ENCODE peak calls at places on chromosomes 12 and 14, in nine cellular contexts. I is fibroblast of villous mesenchyme, G is ovary, D is natural killer cell, K is transverse colon, L is cardiac muscle cell, A is AG04450, R is H9, P is HCT116. F is an unnamed sample.

GRCh38 chr14:51454351-51454750 is 197.4 kb upstream of the FRMD6 start:
- DNase-seq in D (no peak), A (no peak), P (no peak), G (no peak), I (no peak), K (no peak), R (no peak), L (no peak), F (no peak)

GRCh38 chr12:18970603-18971002 is 158.9 kb upstream of the PLEKHA5 start:
- DNase-seq in I (no peak), L (no peak), R (peak), D (no peak), K (no peak), G (no peak), P (no peak), A (no peak), F (no peak)

GRCh38 chr12:12979731-12980259 is 20.3 kb downstream of the HEBP1 start:
- DNase-seq in P (no peak), K (no peak), I (peak), R (no peak), D (no peak), L (no peak), A (peak), G (peak), F (no peak)

GRCh38 chr12:75489613-75490210 is 9.2 kb downstream of the GLIPR1 start:
- DNase-seq in L (no peak), I (no peak), P (peak), D (no peak), G (no peak), K (no peak), R (no peak), A (no peak), F (no peak)

GRCh38 chr12:46266382-46266791 is 2.5 kb downstream of the SLC38A1 start:
- DNase-seq in P (no peak), G (no peak), K (peak), L (no peak), R (no peak), A (no peak), D (no peak), I (peak), F (no peak)

GRCh38 chr12:51118706-51119105 is 35.3 kb upstream of the CSRNP2 start:
- DNase-seq in A (peak), R (no peak), K (no peak), I (no peak), D (no peak), L (no peak), G (no peak), P (peak), F (no peak)

GRCh38 chr14:74698471-74698870 is 14.4 kb downstream of the AREL1 start:
- DNase-seq in I (no peak), K (no peak), G (no peak), A (no peak), P (no peak), L (no peak), R (no peak), D (no peak), F (no peak)

GRCh38 chr12:25839470-25839869 is 119.0 kb upstream of the RASSF8 start:
- DNase-seq in L (no peak), P (no peak), A (no peak), D (no peak), G (no peak), R (no peak), I (peak), K (no peak), F (no peak)

GRCh38 chr12:50690923-50691322 is 73.0 kb upstream of the ATF1 start:
- DNase-seq in R (no peak), G (peak), I (peak), D (no peak), P (no peak), A (no peak), L (no peak), K (no peak), F (no peak)

GRCh38 chr14:72254202-72254939 is 322.1 kb downstream of the RGS6 start:
- DNase-seq in P (no peak), G (no peak), R (no peak), K (no peak), A (no peak), I (no peak), D (no peak), L (no peak), F (no peak)

GRCh38 chr14:50778757-50779483 is 52.0 kb downstream of the NIN start:
- DNase-seq in R (no peak), D (no peak), A (no peak), I (no peak), L (no peak), G (no peak), P (no peak), K (no peak), F (no peak)

GRCh38 chr12:20513189-20513588 is 144.9 kb downstream of the PDE3A start:
- DNase-seq in K (no peak), A (no peak), P (no peak), L (no peak), D (no peak), I (peak), R (no peak), G (no peak), F (no peak)

GRCh38 chr12:80187660-80188090 is 88.3 kb downstream of the OTOGL start:
- DNase-seq in G (no peak), D (no peak), A (no peak), R (no peak), L (peak), P (no peak), K (no peak), I (peak), F (no peak)

GRCh38 chr14:100282766-100283419 is 23.4 kb downstream of the SLC25A29 start:
- DNase-seq in I (no peak), G (no peak), A (no peak), L (peak), R (no peak), K (peak), P (no peak), D (no peak), F (no peak)

GRCh38 chr14:32077081-32078029 is at the start of gene ARHGAP5:
- DNase-seq in L (peak), P (no peak), K (peak), R (peak), D (peak), G (peak), A (no peak), I (peak), F (peak)

GRCh38 chr12:131830335-131831020 is 2.3 kb downstream of the MMP17 start:
- DNase-seq in P (peak), I (peak), G (peak), D (no peak), R (peak), A (peak), L (peak), K (peak), F (peak)
- TF ChIP-seq CTCF in P (peak), I (peak), G (peak), D (peak), R (peak), A (peak), L (peak), K (no peak), F (peak)

DNA sequence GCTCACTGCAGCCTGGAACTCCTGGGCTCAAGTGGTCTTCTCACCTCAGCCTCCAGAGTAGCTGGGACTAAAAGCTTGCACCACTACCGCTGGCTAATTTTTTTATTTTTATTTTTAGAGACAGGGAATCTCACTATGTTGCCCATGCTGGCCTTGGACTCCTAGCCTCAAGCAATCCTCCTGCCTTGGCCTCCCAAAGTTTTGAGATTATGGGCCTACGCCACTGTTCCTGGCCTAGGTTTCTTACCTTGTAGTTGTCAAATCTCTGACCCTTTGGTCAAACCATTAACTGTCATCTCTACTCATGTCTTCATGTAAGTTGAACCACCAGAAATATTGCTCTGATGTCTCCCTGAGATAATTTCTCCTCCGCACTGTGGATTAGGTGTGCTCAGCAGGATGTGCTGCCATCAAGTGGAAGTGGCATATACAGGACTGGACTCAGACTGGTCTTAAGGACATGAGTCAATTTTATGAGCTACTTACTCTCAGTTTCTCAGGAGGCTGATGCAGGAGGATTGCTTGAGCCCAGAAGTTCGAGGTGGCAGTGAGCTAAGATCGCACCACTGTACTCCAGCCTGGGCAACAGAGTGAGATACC is 28.5 kb downstream of the ACTR6 start:
- DNase-seq in G (no peak), A (no peak), L (no peak), R (no peak), K (no peak), I (peak), D (no peak), P (peak), F (no peak)
- TF ChIP-seq CTCF in G (no peak), A (no peak), L (no peak), R (no peak), K (no peak), I (peak), D (no peak), P (peak), F (no peak)

GRCh38 chr14:21614245-21614644 is 20.5 kb downstream of the OR10G2 start:
- DNase-seq in A (no peak), D (no peak), L (no peak), I (no peak), R (no peak), G (no peak), P (no peak), K (no peak), F (no peak)

GRCh38 chr14:21617614-21618013 is 17.1 kb downstream of the OR10G2 start:
- DNase-seq in I (no peak), R (peak), L (no peak), D (no peak), A (no peak), P (no peak), K (no peak), G (no peak), F (no peak)

GRCh38 chr14:21612324-21612723 is 22.4 kb downstream of the OR10G2 start:
- DNase-seq in P (no peak), L (no peak), D (no peak), I (no peak), R (no peak), G (no peak), K (no peak), A (no peak), F (no peak)
- TF ChIP-seq CTCF in P (no peak), L (no peak), D (no peak), I (no peak), R (peak), G (no peak), K (no peak), A (no peak), F (no peak)

DNA sequence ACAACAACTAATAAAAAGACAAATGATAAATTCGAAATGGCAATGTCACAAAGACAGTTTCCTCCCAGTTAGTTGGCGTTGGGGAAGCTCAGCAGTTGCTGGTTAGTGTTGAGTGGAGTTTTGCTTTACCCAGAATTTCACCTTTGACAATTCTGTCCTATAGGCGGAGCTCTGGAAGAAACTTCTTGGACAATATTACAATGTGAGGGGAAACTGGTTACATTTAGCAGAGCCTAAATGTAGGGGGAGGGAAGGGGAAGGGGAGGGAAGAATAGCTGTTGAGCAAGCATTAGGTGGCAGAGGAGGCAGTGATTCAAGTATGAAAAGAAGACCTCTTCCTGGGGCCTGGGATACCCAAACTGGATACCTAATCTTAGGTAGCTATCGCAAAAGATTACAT is 51.4 kb downstream of the BDKRB1 start:
- DNase-seq in I (no peak), R (no peak), G (no peak), P (no peak), D (no peak), A (no peak), L (peak), K (no peak), F (no peak)
- TF ChIP-seq CTCF in I (no peak), R (peak), G (no peak), P (no peak), D (no peak), A (no peak), L (no peak), K (no peak), F (no peak)

DNA sequence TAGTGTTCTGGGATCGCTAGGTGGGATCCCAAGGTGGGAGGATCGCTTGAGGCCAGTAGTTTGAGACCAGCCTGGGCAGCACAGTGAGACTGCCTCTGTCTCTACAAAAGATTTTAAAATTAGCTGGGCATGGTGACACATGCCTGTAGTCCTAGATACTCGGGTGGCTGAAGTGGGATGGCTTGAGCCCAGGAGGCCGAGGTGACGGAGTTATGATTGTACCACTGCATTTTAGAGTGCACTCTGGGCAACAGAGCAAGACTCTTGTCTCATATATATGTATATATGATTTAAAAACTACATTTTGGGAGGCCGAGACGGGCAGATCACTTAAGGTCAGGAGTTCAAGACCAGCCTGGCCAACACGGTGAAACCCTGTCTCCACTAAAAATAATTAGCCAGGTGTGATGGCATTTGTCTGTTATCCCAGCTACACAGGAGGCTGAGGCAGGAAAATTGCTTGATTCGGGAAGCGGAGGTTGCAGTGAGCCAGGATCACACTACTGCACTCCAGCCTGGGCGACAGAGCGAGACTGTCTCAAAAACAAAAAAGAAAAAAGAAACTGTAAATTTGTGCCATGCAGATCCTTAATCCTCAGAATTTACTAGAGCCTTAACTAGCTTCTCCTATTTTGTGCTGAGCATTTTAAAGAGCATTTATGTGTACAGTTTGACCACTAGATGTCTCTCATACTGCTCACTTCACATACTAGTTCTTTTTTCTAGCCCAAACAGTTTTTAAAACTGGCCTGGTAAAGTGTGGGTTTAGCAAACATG is 114.8 kb downstream of the MON2 start:
- DNase-seq in A (peak), K (no peak), P (peak), D (no peak), G (no peak), L (peak), R (no peak), I (peak), F (no peak)
- TF ChIP-seq CTCF in A (peak), K (peak), P (peak), D (peak), G (peak), L (peak), R (peak), I (peak), F (peak)

GRCh38 chr14:87046960-87047359 is 946.0 kb downstream of the GALC start:
- DNase-seq in A (no peak), P (no peak), L (no peak), G (no peak), K (no peak), I (no peak), R (no peak), D (no peak), F (no peak)

GRCh38 chr14:87045956-87046355 is 947.0 kb downstream of the GALC start:
- DNase-seq in G (no peak), P (no peak), L (no peak), R (no peak), K (no peak), A (no peak), D (no peak), I (no peak), F (no peak)

GRCh38 chr14:87052646-87053225 is 940.2 kb downstream of the GALC start:
- DNase-seq in A (no peak), I (no peak), L (no peak), R (no peak), G (no peak), D (no peak), P (no peak), K (no peak), F (no peak)

GRCh38 chr14:87055007-87055406 is 938.0 kb downstream of the GALC start:
- DNase-seq in P (no peak), A (no peak), I (no peak), R (peak), L (no peak), G (no peak), D (no peak), K (no peak), F (no peak)

DNA sequence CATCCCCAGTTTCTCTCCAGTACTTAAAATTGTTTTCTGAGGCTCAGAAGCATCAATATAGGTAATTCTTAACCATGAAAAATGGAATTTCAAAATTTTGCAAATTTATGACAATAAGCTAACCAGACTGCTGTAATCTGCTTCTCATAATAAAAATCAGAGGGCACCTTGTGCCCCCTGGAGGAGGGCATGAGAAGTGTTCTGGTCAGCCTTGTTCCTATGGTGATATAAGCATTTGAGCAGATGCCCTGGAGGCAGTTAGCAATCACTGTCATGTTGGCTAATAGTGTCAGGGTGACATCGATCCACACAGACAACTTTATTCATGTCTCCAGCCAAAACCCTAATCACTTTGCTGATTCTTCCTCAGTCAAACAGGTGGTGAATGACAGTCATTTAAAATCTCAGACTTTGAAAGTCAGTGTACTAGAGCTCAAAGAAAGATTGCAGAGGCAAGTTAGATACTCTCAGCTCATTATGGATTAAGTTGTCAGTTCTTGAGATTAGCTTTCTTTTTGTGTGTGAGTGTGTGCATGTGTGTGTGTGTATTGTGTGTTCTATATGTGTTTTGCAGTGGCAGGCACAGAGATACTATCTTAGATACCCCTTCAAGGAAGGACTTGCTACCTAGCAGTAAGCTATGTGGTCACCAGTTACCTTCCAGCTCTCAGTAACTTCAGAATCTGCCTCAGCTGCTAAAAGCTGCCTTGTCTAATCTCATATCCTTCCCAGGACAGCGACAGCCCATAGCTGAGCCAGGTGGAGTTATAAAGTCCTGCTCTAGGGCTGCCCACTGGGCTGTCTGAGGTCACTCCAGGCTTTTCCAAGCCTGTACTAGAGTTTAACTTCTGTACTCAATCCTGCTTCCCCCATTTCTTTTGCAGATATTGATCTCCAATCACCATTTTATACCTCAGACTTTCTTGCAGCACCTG is 942.8 kb downstream of the GALC start:
- DNase-seq in L (peak), K (no peak), G (no peak), I (peak), A (peak), P (no peak), R (peak), D (no peak), F (no peak)
- TF ChIP-seq CTCF in L (peak), K (no peak), G (no peak), I (peak), A (peak), P (no peak), R (peak), D (no peak), F (no peak)

DNA sequence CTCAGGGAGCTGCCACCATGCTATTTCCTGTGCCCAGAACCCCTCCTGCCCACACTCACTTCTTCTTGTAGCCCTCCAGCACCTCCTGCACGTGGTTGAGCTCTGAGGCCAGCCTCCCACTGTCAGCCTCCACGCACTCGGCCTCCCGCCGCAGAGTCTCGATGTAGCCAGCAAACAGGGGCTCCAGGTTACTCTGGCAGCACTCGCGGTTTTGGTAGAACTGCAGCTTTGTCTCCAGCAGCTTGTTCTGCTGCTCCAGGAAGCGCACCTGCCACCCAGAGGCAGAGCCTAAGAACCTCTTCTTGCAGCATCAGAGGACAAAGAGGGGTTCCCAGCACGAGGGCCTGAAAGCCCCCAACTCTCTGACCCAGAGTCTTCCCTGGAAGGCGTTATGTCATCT is 2.1 kb downstream of the KRT83 start:
- DNase-seq in L (peak), G (no peak), K (no peak), D (no peak), I (no peak), P (no peak), R (peak), A (no peak), F (no peak)
- TF ChIP-seq CTCF in L (no peak), G (no peak), K (no peak), D (no peak), I (no peak), P (peak), R (peak), A (no peak), F (no peak)

F was measured in left lung.